ENCODE peak calls at places on chromosomes 3 and 15, in nine cellular contexts. U, Q, S, D, F, H, B, A and M are unnamed samples.
A peak's percentile ranks its signal among the peaks of the same experiment; 100 is the strongest.

GRCh38 chr3:5012398-5012797 is 33.2 kb downstream of the BHLHE40 start:
- DNase-seq in B (no peak), D (no peak), U (no peak), H (no peak), Q (no peak), F (no peak), S (no peak), A (no peak), M (peak; percentile 15)

GRCh38 chr15:29924750-29925149 is 102.5 kb upstream of the TJP1 start:
- DNase-seq in S (no peak), D (no peak), F (no peak), B (no peak), Q (no peak), A (no peak), H (no peak), U (no peak), M (no peak)

GRCh38 chr3:14319654-14320182 is 82.7 kb upstream of the SLC6A6 start:
- DNase-seq in F (no peak), H (no peak), A (no peak), D (peak; percentile 16), Q (no peak), U (no peak), B (peak; percentile 51), S (no peak), M (no peak)

GRCh38 chr3:195438371-195438770 is 4.4 kb downstream of the ACAP2 start:
- DNase-seq in D (no peak), H (no peak), A (no peak), Q (no peak), F (no peak), U (no peak), S (no peak), B (peak; percentile 65), M (no peak)

GRCh38 chr3:158961497-158961896 is 159.6 kb downstream of the MFSD1 start:
- DNase-seq in B (no peak), D (no peak), Q (no peak), H (no peak), A (no peak), U (no peak), S (no peak), F (no peak), M (no peak)

GRCh38 chr3:194220776-194221735 is 85.1 kb downstream of the HES1 start:
- DNase-seq in F (no peak), Q (no peak), A (no peak), D (no peak), B (no peak), H (no peak), S (no peak), U (no peak), M (no peak)

GRCh38 chr3:74532446-74532845 is 82.0 kb downstream of the CNTN3 start:
- DNase-seq in D (no peak), U (no peak), S (no peak), F (no peak), H (no peak), B (no peak), Q (no peak), A (no peak), M (no peak)

GRCh38 chr3:197599089-197599765 is 43.5 kb upstream of the BDH1 start:
- DNase-seq in Q (no peak), A (no peak), S (peak; percentile 68), B (no peak), D (no peak), F (peak; percentile 76), H (no peak), U (no peak), M (peak; percentile 86)

GRCh38 chr15:82714026-82714425 is 4.4 kb upstream of the AP3B2 start:
- DNase-seq in Q (no peak), H (no peak), A (no peak), U (no peak), F (no peak), D (no peak), S (no peak), B (no peak), M (no peak)

GRCh38 chr3:48466386-48467109 is 20.0 kb downstream of the ATRIP start:
- DNase-seq in D (no peak), H (no peak), U (no peak), B (no peak), F (peak; percentile 34), A (no peak), S (peak; percentile 43), Q (no peak), M (peak; percentile 74)